ENCODE peak calls at places on chromosome 22, in five cellular contexts. E is Peyer's patch, A is GM23338, O is HCT116, P is left ventricle myocardium inferior. M is an unnamed sample.

GRCh38 chr22:25069758-25070461 is 117.4 kb downstream of the KIAA1671 start:
- DNase-seq in O (no peak), P (no peak), E (no peak), A (peak), M (no peak)

GRCh38 chr22:48475661-48476345 is 1351.9 kb downstream of the BRD1 start:
- DNase-seq in A (no peak), P (no peak), E (no peak), O (no peak), M (peak)

GRCh38 chr22:46069518-46070214 is 80.7 kb upstream of the PPARA start:
- DNase-seq in O (peak), P (peak), E (no peak), A (no peak), M (peak)

GRCh38 chr22:44595841-44596341 is 97.9 kb upstream of the RTL6 start:
- DNase-seq in A (no peak), O (no peak), P (no peak), E (no peak), M (no peak)

GRCh38 chr22:26642465-26643367 is 14.7 kb upstream of the MIAT start:
- DNase-seq in A (peak), P (peak), O (no peak), E (no peak), M (no peak)

GRCh38 chr22:49573109-49573765 is 254.4 kb downstream of the BRD1 start:
- DNase-seq in E (peak), P (no peak), O (no peak), A (no peak), M (no peak)

GRCh38 chr22:32237905-32238304 is 17.2 kb downstream of the SLC5A4 start:
- DNase-seq in A (peak), O (no peak), P (no peak), E (no peak), M (no peak)

GRCh38 chr22:32745251-32745995 is 56.1 kb upstream of the TIMP3 start:
- DNase-seq in P (peak), A (peak), O (peak), E (no peak), M (peak)

GRCh38 chr22:22408731-22409696 is 99.5 kb downstream of the ZNF280B start:
- DNase-seq in P (no peak), A (peak), E (no peak), O (peak), M (no peak)

GRCh38 chr22:46047841-46048595 is 71.1 kb upstream of the WNT7B start:
- DNase-seq in O (no peak), A (no peak), E (peak), P (peak), M (peak)

GRCh38 chr22:47567126-47567730 is 804.8 kb downstream of the TBC1D22A start:
- DNase-seq in A (no peak), P (no peak), O (no peak), E (no peak), M (no peak)

GRCh38 chr22:43014062-43014875 is 680 bp downstream of the PACSIN2 start:
- DNase-seq in E (peak), O (no peak), P (peak), A (peak), M (peak)

GRCh38 chr22:39546889-39547586 is 14.5 kb upstream of the RPS19BP1 start:
- DNase-seq in P (no peak), O (no peak), A (no peak), E (no peak), M (no peak)

GRCh38 chr22:46050451-46050845 is 73.5 kb upstream of the WNT7B start:
- DNase-seq in O (no peak), P (no peak), E (peak), A (no peak), M (no peak)

GRCh38 chr22:45475876-45476514 is 26.7 kb upstream of the FBLN1 start:
- DNase-seq in E (no peak), A (no peak), P (no peak), O (no peak), M (no peak)

GRCh38 chr22:24230911-24231656 is 13.8 kb downstream of the GGT5 start:
- DNase-seq in A (peak), E (peak), O (no peak), P (peak), M (peak)

GRCh38 chr22:23750374-23750743 is 553 bp downstream of the ZNF70 start:
- DNase-seq in O (no peak), E (no peak), P (no peak), A (no peak), M (no peak)

GRCh38 chr22:25680949-25681348 is 61.0 kb upstream of the MYO18B start:
- DNase-seq in E (no peak), O (no peak), A (no peak), P (no peak), M (no peak)

GRCh38 chr22:43050995-43051394 is 36.0 kb upstream of the PACSIN2 start:
- DNase-seq in O (no peak), E (no peak), P (no peak), A (peak), M (no peak)

GRCh38 chr22:23749747-23750373 is 1.1 kb downstream of the ZNF70 start:
- DNase-seq in E (no peak), A (no peak), O (no peak), P (no peak), M (no peak)

GRCh38 chr22:48567213-48567975 is 1260.3 kb downstream of the BRD1 start:
- DNase-seq in E (no peak), A (no peak), P (no peak), O (no peak), M (no peak)

GRCh38 chr22:25478573-25478972 is 85.9 kb upstream of the GRK3 start:
- DNase-seq in A (no peak), E (no peak), O (no peak), P (no peak), M (no peak)

GRCh38 chr22:40203568-40203967 is 25.8 kb downstream of the TNRC6B start:
- DNase-seq in O (no peak), A (no peak), E (no peak), P (no peak), M (no peak)

DNA sequence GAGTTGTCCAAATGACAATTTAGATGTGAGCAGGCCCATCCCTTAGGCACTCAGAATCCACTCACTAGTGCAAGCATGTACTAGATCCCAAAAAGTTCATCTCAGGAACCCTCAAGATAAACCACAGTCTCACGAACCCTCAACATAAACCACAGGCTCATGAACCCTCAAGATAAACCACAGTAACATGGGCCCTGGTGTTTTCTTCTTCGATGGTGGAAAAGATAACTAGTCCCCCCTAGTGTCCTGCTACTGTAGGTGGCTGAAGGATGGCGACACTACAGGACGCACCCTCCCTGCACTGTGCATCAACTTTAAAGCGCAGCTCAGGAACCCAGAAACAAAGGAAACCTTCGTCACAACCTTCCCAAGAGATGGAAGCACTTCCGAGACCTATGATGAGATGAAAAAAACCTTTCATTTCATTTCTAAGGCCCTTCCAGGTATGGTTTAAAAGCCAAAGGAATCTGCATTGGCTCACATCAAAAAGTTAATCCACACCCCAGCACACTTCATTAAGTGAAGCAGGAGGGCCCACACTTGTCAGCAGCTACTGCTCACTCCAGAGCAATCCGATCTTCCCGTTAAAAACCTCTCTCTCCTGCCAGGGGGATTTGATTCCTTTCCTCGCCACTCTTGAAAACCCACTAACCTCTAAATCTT is 2.4 kb downstream of the LARGE1 start:
- DNase-seq in E (no peak), A (peak), P (no peak), O (no peak), M (no peak)
- TF ChIP-seq CTCF in E (no peak), A (peak), P (peak), O (no peak), M (no peak)

DNA sequence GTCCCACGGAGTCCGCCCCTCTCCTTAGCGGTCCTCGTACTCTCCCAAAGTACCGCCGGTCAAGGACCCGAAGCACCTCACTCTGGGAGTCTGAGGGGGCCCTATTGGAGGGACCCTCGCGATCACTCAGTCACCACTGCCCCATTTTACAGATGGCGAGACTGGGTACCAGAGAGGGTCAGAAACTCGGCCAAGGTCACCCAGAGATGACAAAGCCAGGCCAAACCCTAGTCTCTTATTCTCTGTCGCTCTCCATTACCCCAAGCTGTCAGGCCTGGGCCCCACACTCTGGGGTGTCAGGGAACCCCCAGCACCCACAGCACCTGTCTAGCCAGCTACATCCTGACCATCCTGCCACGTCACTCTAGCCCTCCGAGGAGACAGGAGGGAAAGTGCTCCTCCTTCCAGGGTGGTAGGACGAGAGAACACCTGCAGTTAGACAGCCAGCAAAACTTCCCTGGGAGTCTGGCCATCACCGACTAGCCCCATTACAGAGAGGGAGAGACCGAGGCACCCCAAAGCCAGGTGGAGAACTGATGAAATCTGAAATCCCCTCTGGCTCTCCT is 1.4 kb upstream of the KCNJ4 start:
- DNase-seq in O (no peak), A (no peak), E (no peak), P (no peak), M (no peak)
- H3K4me3 ChIP-seq in O (no peak), A (peak), E (no peak), P (peak), M (no peak)

GRCh38 chr22:28024422-28024888 is 105.4 kb upstream of the PITPNB start:
- DNase-seq in A (no peak), O (no peak), P (peak), E (peak), M (no peak)
- TF ChIP-seq CTCF in A (no peak), O (no peak), P (no peak), E (no peak), M (no peak)

GRCh38 chr22:37430941-37431340 is 3.7 kb upstream of the ELFN2 start:
- DNase-seq in E (no peak), A (no peak), P (no peak), O (no peak), M (peak)
- H3K4me3 ChIP-seq in E (no peak), A (no peak), P (no peak), O (no peak), M (no peak)

GRCh38 chr22:31150615-31151014 is 9.4 kb upstream of the RNF185 start:
- DNase-seq in A (peak), O (no peak), E (peak), P (no peak), M (no peak)
- TF ChIP-seq CTCF in A (peak), O (peak), E (no peak), P (no peak), M (no peak)

GRCh38 chr22:19766506-19767426 is 6.2 kb downstream of the TBX1 start:
- DNase-seq in A (peak), E (peak), O (peak), P (peak), M (peak)
- H3K4me3 ChIP-seq in A (peak), E (peak), O (peak), P (peak), M (peak)

GRCh38 chr22:50576806-50577696 is 1.2 kb downstream of the CPT1B start:
- DNase-seq in P (no peak), A (no peak), O (no peak), E (no peak), M (no peak)

GRCh38 chr22:50577697-50577986 is 585 bp downstream of the CPT1B start:
- DNase-seq in O (no peak), P (no peak), E (no peak), A (peak), M (no peak)

GRCh38 chr22:50574383-50574755 is 3.9 kb downstream of the CPT1B start:
- DNase-seq in A (no peak), O (no peak), P (no peak), E (no peak), M (no peak)

GRCh38 chr22:50575426-50575941 is 2.7 kb downstream of the CPT1B start:
- DNase-seq in A (no peak), O (no peak), P (no peak), E (no peak), M (no peak)

GRCh38 chr22:50576070-50576469 is 2.2 kb downstream of the CPT1B start:
- DNase-seq in A (peak), P (no peak), O (peak), E (peak), M (no peak)
- TF ChIP-seq CTCF in A (peak), P (peak), O (peak), E (no peak), M (no peak)

GRCh38 chr22:29308791-29309262 is 2.4 kb downstream of the GAS2L1 start:
- DNase-seq in P (no peak), A (peak), O (no peak), E (no peak), M (no peak)

GRCh38 chr22:29310065-29310862 is 3.8 kb downstream of the GAS2L1 start:
- DNase-seq in P (no peak), O (no peak), A (no peak), E (no peak), M (peak)

GRCh38 chr22:29310863-29311339 is 4.5 kb downstream of the GAS2L1 start:
- DNase-seq in O (peak), P (peak), A (peak), E (peak), M (peak)

GRCh38 chr22:29308148-29308790 is 1.8 kb downstream of the GAS2L1 start:
- DNase-seq in A (no peak), P (no peak), E (no peak), O (no peak), M (no peak)

DNA sequence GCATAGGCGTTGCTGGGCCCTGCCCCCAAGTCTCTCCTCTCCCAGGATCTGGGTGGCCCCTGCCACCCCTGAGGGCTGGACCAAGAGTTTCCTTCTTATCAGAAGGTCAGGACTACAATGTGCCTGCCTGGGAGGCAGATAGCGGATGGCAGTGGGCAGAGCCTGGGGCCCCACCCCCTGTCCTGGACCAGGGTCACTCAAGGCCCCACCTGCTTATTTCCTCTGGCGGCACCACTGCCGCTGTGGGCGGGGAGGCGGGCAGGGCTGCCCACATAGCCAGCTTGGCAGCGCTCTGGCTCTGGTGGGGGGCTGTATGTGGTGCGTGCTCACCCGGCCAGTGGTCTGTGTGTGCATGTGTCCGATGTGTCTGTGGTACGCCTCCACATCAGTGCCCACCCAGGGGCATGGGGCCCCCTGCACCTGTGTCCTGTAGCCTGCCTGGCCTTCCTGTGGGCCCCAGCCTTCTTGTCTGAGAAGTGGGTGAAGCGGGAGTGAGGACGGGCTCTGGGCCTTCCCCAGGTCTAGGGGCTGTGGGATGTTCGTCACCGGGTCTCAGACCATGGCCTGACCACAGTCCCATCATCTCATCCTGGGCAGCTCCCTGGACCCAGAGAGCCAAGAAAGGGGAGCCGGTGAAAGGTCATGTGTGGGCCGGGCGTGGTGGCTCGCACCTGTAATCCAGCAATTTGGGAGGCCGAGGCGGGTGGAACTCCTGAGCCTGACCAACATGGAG is 3.0 kb downstream of the GAS2L1 start:
- DNase-seq in A (no peak), P (peak), O (no peak), E (peak), M (no peak)
- H3K4me3 ChIP-seq in A (no peak), P (peak), O (no peak), E (no peak), M (peak)

GRCh38 chr22:17205432-17205831 is 13.8 kb downstream of the ADA2 start:
- DNase-seq in E (no peak), P (no peak), A (no peak), O (no peak), M (no peak)

GRCh38 chr22:17198188-17199130 is 20.8 kb downstream of the ADA2 start:
- DNase-seq in E (no peak), O (no peak), A (peak), P (peak), M (no peak)

GRCh38 chr22:17199131-17199731 is 20.0 kb downstream of the ADA2 start:
- DNase-seq in E (peak), P (peak), O (no peak), A (peak), M (no peak)

DNA sequence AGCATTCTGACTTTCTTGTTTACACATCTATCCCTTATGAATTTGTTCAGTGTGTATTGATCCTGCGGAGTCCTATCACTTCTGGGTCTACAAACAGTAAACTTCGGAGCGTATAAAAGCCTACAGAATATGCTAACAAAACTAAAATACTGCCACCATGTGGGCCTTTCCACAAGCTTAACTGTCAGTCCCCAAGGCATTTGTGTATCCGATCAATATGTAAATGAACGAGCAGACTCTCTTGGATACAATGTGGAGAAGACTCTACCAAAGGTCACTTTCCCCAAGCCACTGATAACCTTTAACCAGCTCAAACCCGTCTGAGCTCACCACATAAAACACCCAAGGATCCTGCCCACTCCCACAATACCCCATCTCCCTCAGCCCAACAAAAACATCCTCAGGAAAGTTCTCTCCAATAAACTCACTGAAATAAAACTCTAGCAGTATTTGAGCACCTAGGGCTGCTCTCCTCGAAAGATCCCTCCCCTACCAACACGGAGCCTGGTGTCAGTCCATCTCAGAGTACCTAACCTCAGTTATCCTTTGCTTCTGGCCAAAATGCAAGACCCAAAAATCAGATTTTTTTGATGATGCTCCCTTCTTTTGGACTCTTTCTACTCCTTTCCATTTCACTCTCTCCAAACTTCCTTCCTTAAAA is 17.8 kb downstream of the ADA2 start:
- DNase-seq in A (peak), O (no peak), P (no peak), E (no peak), M (no peak)
- TF ChIP-seq CTCF in A (peak), O (peak), P (peak), E (no peak), M (no peak)

DNA sequence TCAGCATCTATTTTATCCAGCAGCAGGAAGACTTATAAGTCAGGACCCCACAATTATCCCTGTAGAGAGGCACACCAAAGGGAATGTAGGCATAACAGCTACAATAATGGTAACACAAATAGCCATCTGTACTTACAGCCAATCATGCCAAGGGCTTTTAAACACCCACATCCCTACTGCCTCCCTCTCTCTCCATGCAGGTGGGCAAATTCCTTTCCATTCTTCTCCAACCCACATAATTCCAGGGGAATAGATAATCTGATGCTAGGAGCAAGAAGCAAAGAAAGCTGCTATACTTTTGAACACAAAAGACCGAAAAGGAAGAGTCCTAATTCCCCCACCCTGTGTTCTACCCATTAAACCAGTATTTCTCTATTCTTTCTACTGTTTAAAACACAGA is 46.7 kb downstream of the RBFOX2 start:
- DNase-seq in A (no peak), P (no peak), E (no peak), O (no peak), M (no peak)
- H3K4me3 ChIP-seq in A (no peak), P (no peak), E (no peak), O (no peak), M (no peak)